ENCODE peak calls at places on chromosomes 3 and 15, in seven cellular contexts. Y is body of pancreas, T is mammary epithelial cell, J is MM.1S, X is endothelial cell, O is GM10248, V is HFFc6. I is an unnamed sample.

GRCh38 chr3:197468866-197469382 is 86.8 kb downstream of the BDH1 start:
- DNase-seq in Y (peak), T (no peak), J (no peak), X (no peak), O (no peak), V (peak), I (no peak)

GRCh38 chr3:4425707-4426106 is 41.4 kb downstream of the SUMF1 start:
- DNase-seq in Y (no peak), T (peak), J (no peak), X (no peak), O (no peak), V (no peak), I (no peak)

GRCh38 chr15:33392453-33392852 is 81.7 kb downstream of the RYR3 start:
- DNase-seq in Y (no peak), T (no peak), J (no peak), X (no peak), O (no peak), V (no peak), I (no peak)

GRCh38 chr3:158313344-158313927 is 203.5 kb downstream of the RSRC1 start:
- DNase-seq in Y (no peak), T (peak), J (peak), X (no peak), O (peak), V (peak), I (peak)

GRCh38 chr15:38524156-38524555 is 40.5 kb downstream of the RASGRP1 start:
- DNase-seq in Y (no peak), T (no peak), J (no peak), X (no peak), O (no peak), V (no peak), I (no peak)

GRCh38 chr15:35293353-35294130 is 208.4 kb upstream of the NANOGP8 start:
- DNase-seq in Y (no peak), T (peak), J (no peak), X (no peak), O (no peak), V (peak), I (no peak)

GRCh38 chr3:113147608-113148306 is 63.6 kb upstream of the BOC start:
- DNase-seq in Y (no peak), T (no peak), J (no peak), X (no peak), O (no peak), V (no peak), I (no peak)

GRCh38 chr15:87977907-87978306 is 278.6 kb downstream of the NTRK3 start:
- DNase-seq in Y (no peak), T (no peak), J (no peak), X (no peak), O (no peak), V (no peak), I (no peak)

GRCh38 chr15:41417812-41418211 is 917 bp downstream of the RTF1 start:
- DNase-seq in Y (no peak), T (peak), J (no peak), X (no peak), O (no peak), V (peak), I (no peak)

GRCh38 chr3:176075491-176075890 is 1121.8 kb downstream of the TBL1XR1 start:
- DNase-seq in Y (no peak), T (no peak), J (no peak), X (no peak), O (no peak), V (no peak), I (no peak)

GRCh38 chr15:86608461-86608860 is 528.8 kb downstream of the AGBL1 start:
- DNase-seq in Y (no peak), T (peak), J (no peak), X (no peak), O (no peak), V (no peak), I (no peak)

GRCh38 chr3:105513042-105513441 is 146.3 kb downstream of the ALCAM start:
- DNase-seq in Y (no peak), T (peak), J (no peak), X (no peak), O (no peak), V (peak), I (no peak)

GRCh38 chr3:11611271-11611893 is 32.3 kb downstream of the VGLL4 start:
- DNase-seq in Y (no peak), T (no peak), J (no peak), X (no peak), O (no peak), V (no peak), I (no peak)

DNA sequence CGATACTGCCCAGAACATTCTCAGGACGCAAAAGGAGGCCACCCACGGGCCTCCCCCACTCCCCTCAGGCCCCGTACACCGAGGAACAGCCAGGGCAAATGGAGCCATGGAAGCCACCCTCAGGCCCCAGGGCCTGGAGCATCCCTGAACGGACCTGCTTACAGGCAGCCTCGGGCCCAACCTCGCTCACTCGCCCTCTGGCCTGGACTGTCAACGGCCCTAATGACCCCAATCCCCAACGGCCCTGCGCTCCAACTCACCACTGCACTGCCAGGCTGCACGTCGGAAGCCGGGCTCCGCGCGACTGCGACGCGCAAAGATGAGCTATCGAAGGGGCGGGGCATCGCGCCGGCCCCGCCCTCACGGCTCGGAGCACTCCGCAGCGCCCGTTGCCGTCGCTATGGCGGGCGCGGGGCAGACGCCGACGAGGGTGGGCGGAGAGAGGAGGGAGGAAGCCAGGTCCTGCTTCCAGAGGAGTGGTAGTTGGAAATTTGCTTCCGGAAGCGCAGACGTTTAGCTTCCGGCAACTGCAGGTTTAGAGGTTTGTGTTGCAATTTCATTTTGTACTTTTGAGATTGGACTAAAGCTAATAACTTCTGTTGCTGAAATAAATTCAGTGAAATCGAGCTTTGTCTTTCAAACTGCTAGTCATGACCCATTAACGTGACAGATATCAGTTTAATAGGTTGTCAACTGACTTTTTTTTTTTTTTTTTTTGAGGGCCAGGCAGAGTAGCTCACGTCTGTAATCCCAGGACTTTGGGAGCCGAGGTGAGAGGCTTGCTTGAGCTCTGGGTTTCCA is at the start of gene SKIC8:
- DNase-seq in Y (peak), T (peak), J (peak), X (peak), O (peak), V (peak), I (peak)
- TF ChIP-seq CTCF in Y (no peak), T (no peak), J (no peak), X (no peak), O (no peak), V (no peak), I (no peak)

DNA sequence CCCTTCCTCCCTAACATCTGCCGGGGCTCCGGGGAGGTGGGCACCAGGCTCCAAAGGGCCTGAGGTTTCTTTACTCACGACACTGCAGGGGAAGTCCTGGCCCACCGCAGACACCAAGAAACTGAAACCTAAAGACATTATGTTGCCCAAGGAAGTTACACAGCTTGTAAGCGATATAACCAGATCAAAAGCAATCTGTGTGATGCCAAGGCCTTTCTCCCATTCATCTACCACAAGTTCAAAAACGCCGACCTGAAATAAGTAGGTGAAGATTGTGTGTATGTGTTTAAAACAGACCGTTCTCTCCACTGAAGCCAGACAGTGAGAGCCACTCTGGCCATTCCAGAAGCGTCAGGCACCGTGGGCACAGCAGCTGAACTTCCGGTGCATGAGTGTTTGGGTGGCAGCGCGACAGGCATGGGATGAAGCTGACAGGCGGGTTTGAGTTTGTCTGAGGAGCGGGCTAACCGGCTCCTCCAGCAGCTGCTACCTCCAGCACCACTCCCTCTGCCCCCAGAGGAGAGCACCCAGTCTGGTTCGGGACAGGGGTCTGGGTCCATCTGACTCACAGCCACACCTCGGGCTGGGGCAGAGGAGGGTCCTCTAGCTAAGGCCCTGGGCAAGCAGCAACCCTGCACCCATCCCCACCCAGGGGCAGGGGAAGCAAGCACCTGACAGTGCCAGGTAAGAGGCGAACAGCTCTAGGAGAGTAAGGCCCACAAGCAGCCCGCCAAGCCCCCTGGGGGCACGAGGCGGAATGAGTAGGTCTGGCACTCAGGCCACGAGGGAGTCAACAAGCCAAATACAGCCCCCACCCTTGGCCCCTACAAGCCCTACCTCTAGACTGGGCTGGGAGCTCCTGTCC is 1.3 kb downstream of the TNK2 start:
- DNase-seq in Y (peak), T (peak), J (peak), X (no peak), O (peak), V (no peak), I (no peak)
- TF ChIP-seq CTCF in Y (no peak), T (no peak), J (peak), X (no peak), O (no peak), V (no peak), I (no peak)

GRCh38 chr3:104397713-104398112 is 969.0 kb upstream of the ALCAM start:
- DNase-seq in Y (no peak), T (no peak), J (no peak), X (no peak), O (no peak), V (no peak), I (no peak)

GRCh38 chr3:104388624-104389023 is 978.1 kb upstream of the ALCAM start:
- DNase-seq in Y (no peak), T (peak), J (peak), X (no peak), O (no peak), V (no peak), I (peak)

GRCh38 chr3:104396974-104397669 is 969.6 kb upstream of the ALCAM start:
- DNase-seq in Y (no peak), T (peak), J (no peak), X (no peak), O (no peak), V (no peak), I (no peak)

DNA sequence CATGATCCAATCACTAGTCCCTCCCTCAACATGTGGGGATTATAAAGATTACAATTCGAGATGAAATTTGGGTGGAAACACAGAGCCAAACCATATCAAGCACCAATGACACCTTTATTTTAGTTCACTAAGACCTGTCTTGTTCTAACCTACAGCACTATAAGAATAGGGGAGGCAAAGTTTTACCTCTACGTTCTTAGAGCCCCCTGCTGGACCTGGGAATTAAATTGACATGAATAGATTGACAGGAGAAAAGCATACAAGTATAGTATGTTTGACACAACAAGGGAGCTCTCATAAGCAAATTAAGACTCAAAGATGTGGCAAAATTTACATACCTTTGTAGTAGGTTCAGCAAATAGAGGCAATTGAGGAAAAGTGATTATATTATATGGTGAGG is 974.4 kb upstream of the ALCAM start:
- DNase-seq in Y (no peak), T (no peak), J (peak), X (no peak), O (no peak), V (no peak), I (no peak)
- TF ChIP-seq CTCF in Y (no peak), T (no peak), J (peak), X (no peak), O (no peak), V (peak), I (peak)

DNA sequence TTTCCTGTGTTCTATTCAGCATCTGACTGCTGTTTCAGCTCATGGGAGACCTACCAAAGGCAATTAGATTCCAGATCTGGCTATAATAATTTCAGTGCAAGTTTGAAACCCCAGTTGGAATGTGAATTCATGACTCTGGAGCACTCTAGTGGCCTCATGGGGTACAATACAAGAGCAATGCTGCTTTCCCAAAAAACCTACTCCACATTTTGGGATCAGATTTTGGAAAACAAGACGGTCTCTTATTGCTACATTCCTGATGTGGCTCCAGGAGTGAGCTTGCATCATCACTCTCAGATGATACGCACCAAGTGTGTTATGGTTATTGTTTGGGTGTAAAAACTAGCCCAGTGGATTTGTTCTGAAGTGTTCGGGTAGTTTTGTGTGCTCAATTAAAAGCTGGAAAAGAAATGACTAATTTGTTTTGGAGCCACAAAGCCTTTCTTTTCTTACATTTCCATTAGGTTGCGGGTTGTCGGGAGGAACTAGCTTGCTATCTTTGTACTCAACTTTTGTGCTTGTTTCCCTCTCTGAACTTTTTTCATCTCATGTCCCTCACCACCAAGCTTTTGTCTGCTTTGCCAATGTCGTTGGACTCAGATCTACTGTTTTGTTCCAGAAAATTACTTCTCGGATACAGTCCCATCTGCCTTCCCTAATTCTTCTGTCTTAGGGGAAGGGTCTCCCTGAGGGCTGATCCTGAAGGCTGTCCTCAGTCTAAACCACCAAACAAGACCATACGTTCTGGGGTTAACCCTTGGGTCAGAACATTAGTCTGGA is 272.1 kb downstream of the BBX start:
- DNase-seq in Y (no peak), T (no peak), J (no peak), X (no peak), O (no peak), V (peak), I (no peak)
- TF ChIP-seq CTCF in Y (no peak), T (peak), J (no peak), X (no peak), O (no peak), V (peak), I (peak)

GRCh38 chr3:172273378-172273777 is 174.9 kb downstream of the GHSR start:
- DNase-seq in Y (no peak), T (no peak), J (no peak), X (no peak), O (no peak), V (no peak), I (no peak)

GRCh38 chr3:172277151-172277652 is 171.1 kb downstream of the GHSR start:
- DNase-seq in Y (no peak), T (no peak), J (no peak), X (no peak), O (no peak), V (no peak), I (no peak)

GRCh38 chr3:172275586-172275985 is 172.7 kb downstream of the GHSR start:
- DNase-seq in Y (no peak), T (no peak), J (no peak), X (no peak), O (no peak), V (no peak), I (no peak)

GRCh38 chr3:172274906-172275305 is 173.3 kb downstream of the GHSR start:
- DNase-seq in Y (no peak), T (no peak), J (no peak), X (no peak), O (no peak), V (no peak), I (no peak)

GRCh38 chr3:172276103-172276502 is 172.2 kb downstream of the GHSR start:
- DNase-seq in Y (no peak), T (no peak), J (peak), X (no peak), O (no peak), V (no peak), I (no peak)
- TF ChIP-seq CTCF in Y (no peak), T (no peak), J (peak), X (no peak), O (peak), V (no peak), I (no peak)

GRCh38 chr3:124137264-124137663 is 145.3 kb upstream of the ROPN1 start:
- DNase-seq in Y (no peak), T (peak), J (no peak), X (no peak), O (no peak), V (no peak), I (no peak)
- TF ChIP-seq CTCF in Y (no peak), T (no peak), J (no peak), X (no peak), O (no peak), V (no peak), I (no peak)